ENCODE peak calls at places on chromosomes 3 and 15, in six cellular contexts. One of them, this sample, is unnamed.

GRCh38 chr3:45104715-45105711 is 41.2 kb downstream of the CDCP1 start:
- DNase-seq in heart left ventricle: no peak
- DNase-seq in right atrium auricular region: no peak
- DNase-seq in colonic mucosa: no peak
- DNase-seq in breast epithelium: no peak
- DNase-seq in brain microvascular endothelial cell: peak
- DNase-seq in this sample: no peak

GRCh38 chr3:171248426-171249115 is 211.6 kb downstream of the TNIK start:
- DNase-seq in colonic mucosa: no peak
- DNase-seq in heart left ventricle: no peak
- DNase-seq in brain microvascular endothelial cell: no peak
- DNase-seq in breast epithelium: no peak
- DNase-seq in right atrium auricular region: no peak
- DNase-seq in this sample: no peak

GRCh38 chr3:33212406-33212805 is 6.2 kb downstream of the SUSD5 start:
- DNase-seq in heart left ventricle: no peak
- DNase-seq in brain microvascular endothelial cell: no peak
- DNase-seq in breast epithelium: no peak
- DNase-seq in right atrium auricular region: no peak
- DNase-seq in colonic mucosa: no peak
- DNase-seq in this sample: no peak

GRCh38 chr3:151467069-151467468 is 6.2 kb upstream of the IGSF10 start:
- DNase-seq in breast epithelium: no peak
- DNase-seq in heart left ventricle: no peak
- DNase-seq in colonic mucosa: no peak
- DNase-seq in brain microvascular endothelial cell: no peak
- DNase-seq in right atrium auricular region: no peak
- DNase-seq in this sample: no peak

GRCh38 chr15:101167791-101168462 is 83.9 kb downstream of the CHSY1 start:
- DNase-seq in breast epithelium: no peak
- DNase-seq in colonic mucosa: peak
- DNase-seq in right atrium auricular region: peak
- DNase-seq in brain microvascular endothelial cell: peak
- DNase-seq in heart left ventricle: peak
- DNase-seq in this sample: no peak

GRCh38 chr3:195207056-195207455 is 63.9 kb downstream of the XXYLT1 start:
- DNase-seq in breast epithelium: no peak
- DNase-seq in brain microvascular endothelial cell: no peak
- DNase-seq in heart left ventricle: no peak
- DNase-seq in right atrium auricular region: no peak
- DNase-seq in colonic mucosa: peak
- DNase-seq in this sample: no peak

GRCh38 chr3:40719660-40720287 is 195.0 kb downstream of the ZNF621 start:
- DNase-seq in colonic mucosa: no peak
- DNase-seq in right atrium auricular region: no peak
- DNase-seq in breast epithelium: peak
- DNase-seq in heart left ventricle: no peak
- DNase-seq in brain microvascular endothelial cell: no peak
- DNase-seq in this sample: no peak

GRCh38 chr3:51539291-51539891 is 872 bp downstream of the RAD54L2 start:
- DNase-seq in colonic mucosa: peak
- DNase-seq in brain microvascular endothelial cell: peak
- DNase-seq in breast epithelium: no peak
- DNase-seq in right atrium auricular region: peak
- DNase-seq in heart left ventricle: no peak
- DNase-seq in this sample: no peak

GRCh38 chr3:156638271-156638670 is 36.1 kb upstream of the TIPARP start:
- DNase-seq in right atrium auricular region: no peak
- DNase-seq in breast epithelium: no peak
- DNase-seq in brain microvascular endothelial cell: no peak
- DNase-seq in heart left ventricle: no peak
- DNase-seq in colonic mucosa: no peak
- DNase-seq in this sample: no peak

GRCh38 chr3:71541313-71541712 is 42.2 kb downstream of the FOXP1 start:
- DNase-seq in brain microvascular endothelial cell: no peak
- DNase-seq in breast epithelium: no peak
- DNase-seq in right atrium auricular region: no peak
- DNase-seq in heart left ventricle: no peak
- DNase-seq in colonic mucosa: no peak
- DNase-seq in this sample: no peak

GRCh38 chr3:122563717-122564025 is 429 bp downstream of the PARP9 start:
- DNase-seq in breast epithelium: no peak
- DNase-seq in heart left ventricle: peak
- DNase-seq in brain microvascular endothelial cell: no peak
- DNase-seq in right atrium auricular region: no peak
- DNase-seq in colonic mucosa: peak
- DNase-seq in this sample: no peak

GRCh38 chr15:45641374-45641778 is 6.5 kb downstream of the SQOR start:
- DNase-seq in heart left ventricle: no peak
- DNase-seq in right atrium auricular region: no peak
- DNase-seq in breast epithelium: peak
- DNase-seq in brain microvascular endothelial cell: peak
- DNase-seq in colonic mucosa: peak
- DNase-seq in this sample: no peak

GRCh38 chr3:100297784-100298183 is 36.8 kb upstream of the NIT2 start:
- DNase-seq in right atrium auricular region: no peak
- DNase-seq in brain microvascular endothelial cell: peak
- DNase-seq in colonic mucosa: no peak
- DNase-seq in heart left ventricle: no peak
- DNase-seq in breast epithelium: no peak
- DNase-seq in this sample: no peak

GRCh38 chr3:9387322-9387655 is 10.1 kb upstream of the SETD5 start:
- DNase-seq in right atrium auricular region: no peak
- DNase-seq in heart left ventricle: no peak
- DNase-seq in brain microvascular endothelial cell: no peak
- DNase-seq in colonic mucosa: no peak
- DNase-seq in breast epithelium: no peak
- DNase-seq in this sample: no peak

GRCh38 chr3:169390310-169390731 is 273.2 kb downstream of the MECOM start:
- DNase-seq in right atrium auricular region: no peak
- DNase-seq in heart left ventricle: no peak
- DNase-seq in colonic mucosa: peak
- DNase-seq in breast epithelium: no peak
- DNase-seq in brain microvascular endothelial cell: no peak
- DNase-seq in this sample: no peak

GRCh38 chr3:167952969-167953368 is 142.8 kb downstream of the GOLIM4 start:
- DNase-seq in heart left ventricle: no peak
- DNase-seq in colonic mucosa: no peak
- DNase-seq in right atrium auricular region: no peak
- DNase-seq in breast epithelium: no peak
- DNase-seq in brain microvascular endothelial cell: no peak
- DNase-seq in this sample: no peak

GRCh38 chr3:8891328-8891727 is 71.9 kb downstream of the RAD18 start:
- DNase-seq in brain microvascular endothelial cell: no peak
- DNase-seq in heart left ventricle: no peak
- DNase-seq in colonic mucosa: no peak
- DNase-seq in breast epithelium: no peak
- DNase-seq in right atrium auricular region: no peak
- DNase-seq in this sample: no peak

GRCh38 chr3:46978381-46978780 is 1.1 kb upstream of the NBEAL2 start:
- DNase-seq in colonic mucosa: no peak
- DNase-seq in breast epithelium: no peak
- DNase-seq in heart left ventricle: no peak
- DNase-seq in brain microvascular endothelial cell: no peak
- DNase-seq in right atrium auricular region: no peak
- DNase-seq in this sample: no peak

GRCh38 chr15:90789496-90789895 is 72.3 kb downstream of the BLM start:
- DNase-seq in breast epithelium: no peak
- DNase-seq in colonic mucosa: no peak
- DNase-seq in right atrium auricular region: no peak
- DNase-seq in heart left ventricle: no peak
- DNase-seq in brain microvascular endothelial cell: no peak
- DNase-seq in this sample: no peak

DNA sequence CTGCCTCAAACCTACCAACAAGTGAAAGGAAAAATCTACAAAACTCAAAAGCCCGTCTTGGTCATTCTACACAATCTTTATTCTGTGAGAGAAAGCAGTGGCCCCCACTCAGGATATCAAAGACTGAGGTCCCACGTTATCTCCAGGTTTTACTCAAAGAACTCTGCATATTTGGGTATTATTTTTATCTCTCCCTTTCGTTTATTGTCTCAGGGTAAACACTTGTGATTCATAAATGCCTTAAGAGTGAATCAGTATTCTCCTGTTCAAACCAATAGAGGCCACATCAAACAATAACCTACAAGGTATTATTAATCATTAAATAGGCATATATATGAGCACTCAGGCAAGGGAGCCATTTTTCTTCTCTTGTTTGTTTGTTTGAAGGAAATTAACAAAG is 14.1 kb upstream of the HES1 start:
- DNase-seq in heart left ventricle: no peak
- DNase-seq in brain microvascular endothelial cell: no peak
- DNase-seq in colonic mucosa: no peak
- DNase-seq in breast epithelium: no peak
- DNase-seq in right atrium auricular region: no peak
- DNase-seq in this sample: no peak
- H3K27ac ChIP-seq in heart left ventricle: no peak
- H3K27ac ChIP-seq in brain microvascular endothelial cell: no peak
- H3K27ac ChIP-seq in colonic mucosa: no peak
- H3K27ac ChIP-seq in breast epithelium: no peak
- H3K27ac ChIP-seq in right atrium auricular region: no peak
- H3K27ac ChIP-seq in this sample: no peak

GRCh38 chr3:175146258-175146657 is 287.1 kb downstream of the NAALADL2 start:
- DNase-seq in right atrium auricular region: no peak
- DNase-seq in brain microvascular endothelial cell: peak
- DNase-seq in breast epithelium: no peak
- DNase-seq in heart left ventricle: no peak
- DNase-seq in colonic mucosa: no peak
- DNase-seq in this sample: no peak
- TF ChIP-seq CTCF in right atrium auricular region: no peak
- TF ChIP-seq CTCF in brain microvascular endothelial cell: peak
- TF ChIP-seq CTCF in breast epithelium: no peak
- TF ChIP-seq CTCF in heart left ventricle: no peak
- TF ChIP-seq CTCF in colonic mucosa: no peak
- TF ChIP-seq CTCF in this sample: no peak

DNA sequence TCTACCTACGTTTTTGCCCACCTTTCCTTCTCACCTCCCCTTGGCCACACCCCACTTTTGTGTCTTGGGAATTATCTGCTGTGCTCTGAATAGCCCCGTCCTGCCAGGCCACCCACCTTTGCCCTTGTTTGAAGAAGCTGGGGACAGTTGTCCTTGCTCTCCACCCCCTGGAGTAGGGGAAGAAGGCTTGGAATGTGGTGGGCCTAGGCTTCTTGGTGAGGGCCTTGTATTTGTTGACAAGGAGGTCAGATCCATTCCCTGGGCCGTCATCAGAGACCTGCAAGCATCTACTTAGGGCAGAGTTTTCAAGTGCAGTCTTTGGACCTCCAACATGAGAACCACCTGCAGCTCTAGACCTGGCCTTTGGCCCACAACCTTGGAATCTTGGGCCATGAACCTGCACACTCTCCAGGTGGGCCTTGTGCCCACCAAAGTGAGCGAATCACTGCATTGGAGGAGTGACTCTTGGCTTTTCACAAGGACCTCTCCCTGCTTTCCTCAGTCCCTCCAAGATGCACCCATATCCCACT is 160.6 kb downstream of the APBA2 start:
- DNase-seq in heart left ventricle: no peak
- DNase-seq in right atrium auricular region: no peak
- DNase-seq in breast epithelium: no peak
- DNase-seq in brain microvascular endothelial cell: no peak
- DNase-seq in colonic mucosa: no peak
- DNase-seq in this sample: no peak
- H3K27ac ChIP-seq in heart left ventricle: no peak
- H3K27ac ChIP-seq in right atrium auricular region: no peak
- H3K27ac ChIP-seq in breast epithelium: no peak
- H3K27ac ChIP-seq in brain microvascular endothelial cell: no peak
- H3K27ac ChIP-seq in colonic mucosa: no peak
- H3K27ac ChIP-seq in this sample: no peak

GRCh38 chr15:63609448-63609847 is 12.3 kb downstream of the FBXL22 start:
- DNase-seq in brain microvascular endothelial cell: no peak
- DNase-seq in colonic mucosa: no peak
- DNase-seq in heart left ventricle: no peak
- DNase-seq in breast epithelium: no peak
- DNase-seq in right atrium auricular region: no peak
- DNase-seq in this sample: no peak

GRCh38 chr15:63606333-63606732 is 9.1 kb downstream of the FBXL22 start:
- DNase-seq in colonic mucosa: no peak
- DNase-seq in breast epithelium: no peak
- DNase-seq in right atrium auricular region: no peak
- DNase-seq in heart left ventricle: no peak
- DNase-seq in brain microvascular endothelial cell: no peak
- DNase-seq in this sample: no peak

GRCh38 chr15:63611217-63611616 is 14.0 kb downstream of the FBXL22 start:
- DNase-seq in brain microvascular endothelial cell: no peak
- DNase-seq in colonic mucosa: no peak
- DNase-seq in right atrium auricular region: no peak
- DNase-seq in heart left ventricle: no peak
- DNase-seq in breast epithelium: no peak
- DNase-seq in this sample: no peak

GRCh38 chr15:63610209-63610841 is 13.1 kb downstream of the FBXL22 start:
- DNase-seq in heart left ventricle: peak
- DNase-seq in colonic mucosa: peak
- DNase-seq in right atrium auricular region: peak
- DNase-seq in brain microvascular endothelial cell: peak
- DNase-seq in breast epithelium: peak
- DNase-seq in this sample: no peak

GRCh38 chr15:63608989-63609388 is 11.8 kb downstream of the FBXL22 start:
- DNase-seq in heart left ventricle: no peak
- DNase-seq in right atrium auricular region: no peak
- DNase-seq in brain microvascular endothelial cell: no peak
- DNase-seq in breast epithelium: no peak
- DNase-seq in colonic mucosa: no peak
- DNase-seq in this sample: no peak
- TF ChIP-seq CTCF in heart left ventricle: no peak
- TF ChIP-seq CTCF in right atrium auricular region: no peak
- TF ChIP-seq CTCF in brain microvascular endothelial cell: no peak
- TF ChIP-seq CTCF in breast epithelium: no peak
- TF ChIP-seq CTCF in colonic mucosa: no peak
- TF ChIP-seq CTCF in this sample: no peak

GRCh38 chr15:56307180-56307579 is 58.0 kb upstream of the TEX9 start:
- DNase-seq in heart left ventricle: no peak
- DNase-seq in brain microvascular endothelial cell: no peak
- DNase-seq in breast epithelium: no peak
- DNase-seq in right atrium auricular region: no peak
- DNase-seq in colonic mucosa: no peak
- DNase-seq in this sample: no peak
- H3K27ac ChIP-seq in heart left ventricle: no peak
- H3K27ac ChIP-seq in brain microvascular endothelial cell: no peak
- H3K27ac ChIP-seq in breast epithelium: no peak
- H3K27ac ChIP-seq in right atrium auricular region: no peak
- H3K27ac ChIP-seq in colonic mucosa: no peak
- H3K27ac ChIP-seq in this sample: no peak

GRCh38 chr3:160885791-160886286 is 129.8 kb downstream of the PPM1L start:
- DNase-seq in brain microvascular endothelial cell: peak
- DNase-seq in right atrium auricular region: no peak
- DNase-seq in heart left ventricle: peak
- DNase-seq in breast epithelium: peak
- DNase-seq in colonic mucosa: peak
- DNase-seq in this sample: no peak
- TF ChIP-seq CTCF in brain microvascular endothelial cell: peak
- TF ChIP-seq CTCF in right atrium auricular region: no peak
- TF ChIP-seq CTCF in heart left ventricle: no peak
- TF ChIP-seq CTCF in breast epithelium: no peak
- TF ChIP-seq CTCF in colonic mucosa: no peak
- TF ChIP-seq CTCF in this sample: no peak